ENCODE peak calls at places on chromosome 16, in six cellular contexts. N, M, Q, P, E and R are unnamed samples.

GRCh38 chr16:88510091-88510719 is 57.1 kb downstream of the ZFPM1 start:
- DNase-seq in N (peak), M (no peak), Q (peak), P (no peak), E (no peak), R (no peak)

GRCh38 chr16:71666264-71666663 is 40.3 kb downstream of the MARVELD3 start:
- DNase-seq in N (no peak), M (no peak), Q (no peak), P (no peak), E (no peak), R (no peak)

GRCh38 chr16:69071036-69071435 is 34.4 kb upstream of the HAS3 start:
- DNase-seq in N (no peak), M (no peak), Q (no peak), P (no peak), E (no peak), R (no peak)

GRCh38 chr16:84143784-84144199 is 1.2 kb downstream of the HSDL1 start:
- DNase-seq in N (no peak), M (no peak), Q (no peak), P (no peak), E (no peak), R (no peak)

GRCh38 chr16:22816475-22816874 is 2.5 kb downstream of the HS3ST2 start:
- DNase-seq in N (no peak), M (no peak), Q (peak), P (no peak), E (no peak), R (no peak)

GRCh38 chr16:49343291-49343690 is 30.3 kb upstream of the C16orf78 start:
- DNase-seq in N (no peak), M (no peak), Q (no peak), P (no peak), E (no peak), R (no peak)

GRCh38 chr16:24978370-24978914 is 36.7 kb downstream of the ARHGAP17 start:
- DNase-seq in N (no peak), M (no peak), Q (no peak), P (no peak), E (no peak), R (no peak)

GRCh38 chr16:69017036-69017783 is 88.2 kb upstream of the HAS3 start:
- DNase-seq in N (no peak), M (no peak), Q (peak), P (no peak), E (no peak), R (no peak)

GRCh38 chr16:2964416-2965223 is 545 bp downstream of the KREMEN2 start:
- DNase-seq in N (peak), M (peak), Q (peak), P (no peak), E (peak), R (no peak)